ENCODE peak calls at places on chromosome 1, in nine cellular contexts. One of them, this sample, is unnamed.

GRCh38 chr1:110176299-110176956 is 26.1 kb downstream of the SLC6A17 start:
- DNase-seq in PC-9: peak
- DNase-seq in cardiac fibroblast: no peak
- DNase-seq in IMR-90: no peak
- DNase-seq in brain microvascular endothelial cell: no peak
- DNase-seq in HCT116: no peak
- DNase-seq in astrocyte of the spinal cord: no peak
- DNase-seq in RWPE1: no peak
- DNase-seq in nephron progenitor cell: no peak
- DNase-seq in this sample: no peak

GRCh38 chr1:21497466-21498061 is 11.7 kb upstream of the ALPL start:
- DNase-seq in PC-9: no peak
- DNase-seq in cardiac fibroblast: no peak
- DNase-seq in IMR-90: no peak
- DNase-seq in brain microvascular endothelial cell: no peak
- DNase-seq in HCT116: no peak
- DNase-seq in astrocyte of the spinal cord: no peak
- DNase-seq in RWPE1: no peak
- DNase-seq in nephron progenitor cell: peak
- DNase-seq in this sample: no peak

GRCh38 chr1:66412689-66413088 is 121.3 kb upstream of the SGIP1 start:
- DNase-seq in PC-9: no peak
- DNase-seq in cardiac fibroblast: no peak
- DNase-seq in IMR-90: peak
- DNase-seq in brain microvascular endothelial cell: no peak
- DNase-seq in HCT116: no peak
- DNase-seq in astrocyte of the spinal cord: no peak
- DNase-seq in RWPE1: no peak
- DNase-seq in nephron progenitor cell: no peak
- DNase-seq in this sample: no peak

GRCh38 chr1:22119626-22120468 is 23.1 kb downstream of the WNT4 start:
- DNase-seq in PC-9: no peak
- DNase-seq in cardiac fibroblast: no peak
- DNase-seq in IMR-90: no peak
- DNase-seq in brain microvascular endothelial cell: no peak
- DNase-seq in HCT116: no peak
- DNase-seq in astrocyte of the spinal cord: no peak
- DNase-seq in RWPE1: no peak
- DNase-seq in nephron progenitor cell: no peak
- DNase-seq in this sample: peak

GRCh38 chr1:13730751-13731482 is 30.9 kb downstream of the PRDM2 start:
- DNase-seq in PC-9: no peak
- DNase-seq in cardiac fibroblast: no peak
- DNase-seq in IMR-90: peak
- DNase-seq in brain microvascular endothelial cell: no peak
- DNase-seq in HCT116: no peak
- DNase-seq in astrocyte of the spinal cord: peak
- DNase-seq in RWPE1: no peak
- DNase-seq in nephron progenitor cell: no peak
- DNase-seq in this sample: no peak

GRCh38 chr1:170356585-170356984 is 175.4 kb upstream of the GORAB start:
- DNase-seq in PC-9: no peak
- DNase-seq in cardiac fibroblast: no peak
- DNase-seq in IMR-90: no peak
- DNase-seq in brain microvascular endothelial cell: no peak
- DNase-seq in HCT116: no peak
- DNase-seq in astrocyte of the spinal cord: no peak
- DNase-seq in RWPE1: no peak
- DNase-seq in nephron progenitor cell: no peak
- DNase-seq in this sample: no peak

GRCh38 chr1:42941640-42942330 is 16.9 kb downstream of the SLC2A1 start:
- DNase-seq in PC-9: peak
- DNase-seq in cardiac fibroblast: peak
- DNase-seq in IMR-90: peak
- DNase-seq in brain microvascular endothelial cell: peak
- DNase-seq in HCT116: peak
- DNase-seq in astrocyte of the spinal cord: peak
- DNase-seq in RWPE1: peak
- DNase-seq in nephron progenitor cell: no peak
- DNase-seq in this sample: no peak

GRCh38 chr1:197958438-197958837 is 41.3 kb downstream of the LHX9 start:
- DNase-seq in PC-9: no peak
- DNase-seq in cardiac fibroblast: no peak
- DNase-seq in IMR-90: no peak
- DNase-seq in brain microvascular endothelial cell: no peak
- DNase-seq in HCT116: no peak
- DNase-seq in astrocyte of the spinal cord: no peak
- DNase-seq in RWPE1: no peak
- DNase-seq in nephron progenitor cell: no peak
- DNase-seq in this sample: no peak

GRCh38 chr1:32335951-32336867 is at the start of gene MARCKSL1:
- DNase-seq in PC-9: peak
- DNase-seq in cardiac fibroblast: peak
- DNase-seq in IMR-90: peak
- DNase-seq in brain microvascular endothelial cell: peak
- DNase-seq in HCT116: peak
- DNase-seq in astrocyte of the spinal cord: peak
- DNase-seq in RWPE1: peak
- DNase-seq in nephron progenitor cell: peak
- DNase-seq in this sample: peak

GRCh38 chr1:183281553-183282091 is 95.6 kb downstream of the LAMC2 start:
- DNase-seq in PC-9: peak
- DNase-seq in cardiac fibroblast: peak
- DNase-seq in IMR-90: peak
- DNase-seq in brain microvascular endothelial cell: peak
- DNase-seq in HCT116: peak
- DNase-seq in astrocyte of the spinal cord: peak
- DNase-seq in RWPE1: peak
- DNase-seq in nephron progenitor cell: peak
- DNase-seq in this sample: peak

GRCh38 chr1:59506952-59507351 is 210.1 kb downstream of the FGGY start:
- DNase-seq in PC-9: no peak
- DNase-seq in cardiac fibroblast: peak
- DNase-seq in IMR-90: peak
- DNase-seq in brain microvascular endothelial cell: no peak
- DNase-seq in HCT116: no peak
- DNase-seq in astrocyte of the spinal cord: peak
- DNase-seq in RWPE1: no peak
- DNase-seq in nephron progenitor cell: no peak
- DNase-seq in this sample: no peak

GRCh38 chr1:26516987-26517765 is 12.4 kb upstream of the RPS6KA1 start:
- DNase-seq in PC-9: no peak
- DNase-seq in cardiac fibroblast: no peak
- DNase-seq in IMR-90: no peak
- DNase-seq in brain microvascular endothelial cell: no peak
- DNase-seq in HCT116: no peak
- DNase-seq in astrocyte of the spinal cord: no peak
- DNase-seq in RWPE1: no peak
- DNase-seq in nephron progenitor cell: no peak
- DNase-seq in this sample: no peak

GRCh38 chr1:42529724-42530161 is 66.7 kb downstream of the CCDC30 start:
- DNase-seq in PC-9: no peak
- DNase-seq in cardiac fibroblast: peak
- DNase-seq in IMR-90: peak
- DNase-seq in brain microvascular endothelial cell: peak
- DNase-seq in HCT116: no peak
- DNase-seq in astrocyte of the spinal cord: peak
- DNase-seq in RWPE1: peak
- DNase-seq in nephron progenitor cell: no peak
- DNase-seq in this sample: no peak

GRCh38 chr1:176043537-176043936 is 163.5 kb downstream of the COP1 start:
- DNase-seq in PC-9: no peak
- DNase-seq in cardiac fibroblast: no peak
- DNase-seq in IMR-90: no peak
- DNase-seq in brain microvascular endothelial cell: no peak
- DNase-seq in HCT116: no peak
- DNase-seq in astrocyte of the spinal cord: no peak
- DNase-seq in RWPE1: no peak
- DNase-seq in nephron progenitor cell: no peak
- DNase-seq in this sample: no peak

GRCh38 chr1:234597894-234598293 is 12.1 kb downstream of the IRF2BP2 start:
- DNase-seq in PC-9: no peak
- DNase-seq in cardiac fibroblast: peak
- DNase-seq in IMR-90: peak
- DNase-seq in brain microvascular endothelial cell: peak
- DNase-seq in HCT116: no peak
- DNase-seq in astrocyte of the spinal cord: peak
- DNase-seq in RWPE1: no peak
- DNase-seq in nephron progenitor cell: peak
- DNase-seq in this sample: no peak

GRCh38 chr1:176033879-176034278 is 173.2 kb downstream of the COP1 start:
- DNase-seq in PC-9: no peak
- DNase-seq in cardiac fibroblast: peak
- DNase-seq in IMR-90: peak
- DNase-seq in brain microvascular endothelial cell: no peak
- DNase-seq in HCT116: no peak
- DNase-seq in astrocyte of the spinal cord: peak
- DNase-seq in RWPE1: peak
- DNase-seq in nephron progenitor cell: no peak
- DNase-seq in this sample: no peak

GRCh38 chr1:3596663-3597598 is 14.4 kb downstream of the MEGF6 start:
- DNase-seq in PC-9: no peak
- DNase-seq in cardiac fibroblast: no peak
- DNase-seq in IMR-90: no peak
- DNase-seq in brain microvascular endothelial cell: no peak
- DNase-seq in HCT116: no peak
- DNase-seq in astrocyte of the spinal cord: no peak
- DNase-seq in RWPE1: no peak
- DNase-seq in nephron progenitor cell: no peak
- DNase-seq in this sample: no peak

GRCh38 chr1:15117671-15118325 is 35.7 kb upstream of the TMEM51 start:
- DNase-seq in PC-9: no peak
- DNase-seq in cardiac fibroblast: no peak
- DNase-seq in IMR-90: no peak
- DNase-seq in brain microvascular endothelial cell: no peak
- DNase-seq in HCT116: no peak
- DNase-seq in astrocyte of the spinal cord: no peak
- DNase-seq in RWPE1: no peak
- DNase-seq in nephron progenitor cell: no peak
- DNase-seq in this sample: no peak

GRCh38 chr1:77273891-77274290 is 7.9 kb upstream of the AK5 start:
- DNase-seq in PC-9: no peak
- DNase-seq in cardiac fibroblast: peak
- DNase-seq in IMR-90: peak
- DNase-seq in brain microvascular endothelial cell: no peak
- DNase-seq in HCT116: no peak
- DNase-seq in astrocyte of the spinal cord: no peak
- DNase-seq in RWPE1: no peak
- DNase-seq in nephron progenitor cell: no peak
- DNase-seq in this sample: no peak

GRCh38 chr1:84442256-84442655 is 36.8 kb upstream of the RPF1 start:
- DNase-seq in PC-9: no peak
- DNase-seq in cardiac fibroblast: peak
- DNase-seq in IMR-90: peak
- DNase-seq in brain microvascular endothelial cell: peak
- DNase-seq in HCT116: peak
- DNase-seq in astrocyte of the spinal cord: peak
- DNase-seq in RWPE1: peak
- DNase-seq in nephron progenitor cell: no peak
- DNase-seq in this sample: no peak

GRCh38 chr1:58430355-58431335 is 115.9 kb downstream of the OMA1 start:
- DNase-seq in PC-9: no peak
- DNase-seq in cardiac fibroblast: no peak
- DNase-seq in IMR-90: no peak
- DNase-seq in brain microvascular endothelial cell: no peak
- DNase-seq in HCT116: no peak
- DNase-seq in astrocyte of the spinal cord: no peak
- DNase-seq in RWPE1: no peak
- DNase-seq in nephron progenitor cell: no peak
- DNase-seq in this sample: no peak

GRCh38 chr1:59005491-59006308 is 221.9 kb upstream of the JUN start:
- DNase-seq in PC-9: no peak
- DNase-seq in cardiac fibroblast: no peak
- DNase-seq in IMR-90: no peak
- DNase-seq in brain microvascular endothelial cell: no peak
- DNase-seq in HCT116: no peak
- DNase-seq in astrocyte of the spinal cord: no peak
- DNase-seq in RWPE1: no peak
- DNase-seq in nephron progenitor cell: no peak
- DNase-seq in this sample: no peak

GRCh38 chr1:180365039-180365438 is 135.0 kb downstream of the LHX4 start:
- DNase-seq in PC-9: no peak
- DNase-seq in cardiac fibroblast: peak
- DNase-seq in IMR-90: no peak
- DNase-seq in brain microvascular endothelial cell: no peak
- DNase-seq in HCT116: no peak
- DNase-seq in astrocyte of the spinal cord: no peak
- DNase-seq in RWPE1: no peak
- DNase-seq in nephron progenitor cell: no peak
- DNase-seq in this sample: no peak
- TF ChIP-seq CTCF in PC-9: no peak
- TF ChIP-seq CTCF in cardiac fibroblast: peak
- TF ChIP-seq CTCF in IMR-90: no peak
- TF ChIP-seq CTCF in brain microvascular endothelial cell: peak
- TF ChIP-seq CTCF in HCT116: no peak
- TF ChIP-seq CTCF in astrocyte of the spinal cord: peak
- TF ChIP-seq CTCF in RWPE1: no peak
- TF ChIP-seq CTCF in nephron progenitor cell: no peak
- TF ChIP-seq CTCF in this sample: no peak

DNA sequence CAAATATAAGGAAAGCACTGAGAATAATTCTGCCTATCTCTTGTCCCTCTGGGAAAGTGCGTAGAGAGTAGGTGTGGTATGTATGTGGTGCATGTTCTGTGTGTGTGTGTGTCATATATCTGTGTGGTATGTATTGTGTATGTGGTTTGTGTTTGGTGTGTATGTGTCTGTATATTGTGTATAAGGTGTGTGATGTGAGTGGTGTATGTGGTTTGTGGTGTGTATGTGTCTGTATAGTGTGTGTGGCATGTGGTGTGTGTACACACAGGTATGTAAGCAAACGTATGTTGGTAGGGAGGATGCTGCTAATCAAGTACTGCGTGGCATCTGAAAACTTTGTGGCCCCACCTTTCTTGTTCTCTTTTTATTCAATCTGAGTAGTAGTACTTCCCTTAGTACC is 68.3 kb upstream of the LAX1 start:
- DNase-seq in PC-9: no peak
- DNase-seq in cardiac fibroblast: no peak
- DNase-seq in IMR-90: no peak
- DNase-seq in brain microvascular endothelial cell: no peak
- DNase-seq in HCT116: no peak
- DNase-seq in astrocyte of the spinal cord: no peak
- DNase-seq in RWPE1: no peak
- DNase-seq in nephron progenitor cell: no peak
- DNase-seq in this sample: no peak
- TF ChIP-seq CTCF in PC-9: no peak
- TF ChIP-seq CTCF in cardiac fibroblast: no peak
- TF ChIP-seq CTCF in IMR-90: no peak
- TF ChIP-seq CTCF in brain microvascular endothelial cell: no peak
- TF ChIP-seq CTCF in HCT116: no peak
- TF ChIP-seq CTCF in astrocyte of the spinal cord: no peak
- TF ChIP-seq CTCF in RWPE1: no peak
- TF ChIP-seq CTCF in nephron progenitor cell: no peak
- TF ChIP-seq CTCF in this sample: no peak

GRCh38 chr1:182087951-182088350 is 26.4 kb upstream of the ZNF648 start:
- DNase-seq in PC-9: peak
- DNase-seq in cardiac fibroblast: no peak
- DNase-seq in IMR-90: no peak
- DNase-seq in brain microvascular endothelial cell: no peak
- DNase-seq in HCT116: no peak
- DNase-seq in astrocyte of the spinal cord: no peak
- DNase-seq in RWPE1: peak
- DNase-seq in nephron progenitor cell: no peak
- DNase-seq in this sample: no peak
- TF ChIP-seq CTCF in PC-9: no peak
- TF ChIP-seq CTCF in cardiac fibroblast: no peak
- TF ChIP-seq CTCF in IMR-90: no peak
- TF ChIP-seq CTCF in brain microvascular endothelial cell: no peak
- TF ChIP-seq CTCF in HCT116: no peak
- TF ChIP-seq CTCF in astrocyte of the spinal cord: no peak
- TF ChIP-seq CTCF in RWPE1: no peak
- TF ChIP-seq CTCF in nephron progenitor cell: no peak
- TF ChIP-seq CTCF in this sample: no peak

GRCh38 chr1:62906428-62906886 is 122.5 kb downstream of the ATG4C start:
- DNase-seq in PC-9: no peak
- DNase-seq in cardiac fibroblast: peak
- DNase-seq in IMR-90: peak
- DNase-seq in brain microvascular endothelial cell: peak
- DNase-seq in HCT116: peak
- DNase-seq in astrocyte of the spinal cord: peak
- DNase-seq in RWPE1: no peak
- DNase-seq in nephron progenitor cell: no peak
- DNase-seq in this sample: no peak
- TF ChIP-seq CTCF in PC-9: peak
- TF ChIP-seq CTCF in cardiac fibroblast: peak
- TF ChIP-seq CTCF in IMR-90: peak
- TF ChIP-seq CTCF in brain microvascular endothelial cell: peak
- TF ChIP-seq CTCF in HCT116: peak
- TF ChIP-seq CTCF in astrocyte of the spinal cord: peak
- TF ChIP-seq CTCF in RWPE1: no peak
- TF ChIP-seq CTCF in nephron progenitor cell: peak
- TF ChIP-seq CTCF in this sample: no peak

This sample was measured in ovary.